ENCODE peak calls at places on chromosomes 7 and 10, in seven cellular contexts. O is foreskin fibroblast; Y is CD4-positive, alpha-beta memory T cell; T is kidney epithelial cell; B is mammary epithelial cell; X is SJSA1; L is choroid plexus epithelial cell. W is an unnamed sample.

GRCh38 chr7:140638311-140638791 is 2.3 kb downstream of the DENND2A start:
- DNase-seq in B (no peak), T (no peak), O (peak; percentile 80), Y (no peak), X (peak; percentile 81), L (peak; percentile 86), W (no peak)

GRCh38 chr10:43134126-43134905 is 3.9 kb upstream of the CSGALNACT2 start:
- DNase-seq in T (no peak), Y (no peak), O (peak; percentile 21), L (no peak), X (no peak), B (peak; percentile 6), W (no peak)

GRCh38 chr7:148944935-148945934 is 61.1 kb upstream of the EZH2 start:
- DNase-seq in Y (no peak), B (no peak), O (peak; percentile 83), X (peak; percentile 41), T (no peak), L (peak; percentile 45), W (no peak)

GRCh38 chr7:158863611-158864506 is 7.5 kb downstream of the DYNC2I1 start:
- DNase-seq in X (peak; percentile 71), Y (peak; percentile 21), B (peak; percentile 70), T (peak; percentile 45), O (peak; percentile 76), L (peak; percentile 57), W (peak; percentile 83)

GRCh38 chr7:21898265-21898930 is 47.3 kb downstream of the CDCA7L start:
- DNase-seq in L (no peak), O (no peak), T (no peak), B (no peak), Y (peak; percentile 16), X (no peak), W (no peak)

GRCh38 chr7:16982640-16983103 is 100.9 kb upstream of the AGR3 start:
- DNase-seq in T (peak; percentile 12), O (peak; percentile 70), B (peak; percentile 30), Y (peak; percentile 42), X (peak; percentile 57), L (peak; percentile 81), W (no peak)

GRCh38 chr10:79239275-79239779 is 107.9 kb upstream of the PPIF start:
- DNase-seq in L (peak; percentile 43), B (peak; percentile 73), Y (no peak), X (peak; percentile 91), T (no peak), O (peak; percentile 64), W (no peak)

GRCh38 chr10:7872041-7872442 is 53.7 kb downstream of the TAF3 start:
- DNase-seq in X (peak; percentile 31), O (peak; percentile 30), Y (peak; percentile 44), L (peak; percentile 34), B (peak; percentile 27), T (no peak), W (no peak)

GRCh38 chr7:159027803-159028455 is 116.7 kb downstream of the VIPR2 start:
- DNase-seq in Y (no peak), X (no peak), B (peak; percentile 34), O (peak; percentile 15), T (no peak), L (no peak), W (no peak)

GRCh38 chr10:11895598-11895997 is 72.4 kb downstream of the PROSER2 start:
- DNase-seq in X (no peak), Y (no peak), O (no peak), B (no peak), L (no peak), T (no peak), W (no peak)

DNA sequence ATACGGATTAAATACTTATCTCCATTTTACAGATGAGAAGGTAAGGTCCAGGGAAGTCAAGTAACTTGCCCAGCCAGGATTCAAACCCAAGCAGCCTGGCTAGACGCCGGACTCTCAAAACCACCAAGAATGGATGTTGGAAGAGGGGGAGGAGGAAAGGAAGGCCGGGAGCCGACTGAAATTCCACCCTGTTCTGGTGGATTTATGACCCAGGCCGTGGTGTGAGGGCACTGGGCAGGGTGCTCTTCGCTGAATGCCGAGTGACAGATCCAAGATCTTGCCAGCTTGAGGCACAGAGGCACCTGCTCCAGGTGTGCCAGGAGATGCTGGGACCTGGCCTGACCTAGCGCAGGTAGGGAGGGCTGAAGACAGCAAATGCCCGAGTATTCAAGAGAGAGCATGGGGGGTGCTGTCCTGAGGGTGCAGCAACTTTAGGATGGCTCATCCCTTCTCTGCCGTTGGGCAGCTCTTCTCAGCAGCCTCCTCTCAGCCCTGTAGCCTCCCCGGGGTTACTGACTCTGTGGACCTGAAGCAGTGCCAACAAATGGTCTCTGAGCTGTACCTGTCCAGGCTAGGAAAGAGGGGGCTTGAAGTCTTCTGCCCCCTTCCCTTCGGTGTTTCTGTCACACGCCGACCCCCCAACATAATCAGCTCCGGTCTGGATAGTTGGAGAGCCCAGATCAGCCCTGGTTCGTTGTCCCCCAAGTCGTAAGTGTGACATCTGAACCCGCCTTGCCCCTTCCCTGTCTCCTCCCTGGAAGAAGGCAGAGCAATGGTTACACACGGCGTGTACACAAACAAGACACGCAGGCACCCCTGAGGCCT is 713 bp downstream of the LOXL4 start:
- DNase-seq in T (no peak), O (peak; percentile 42), X (no peak), B (no peak), Y (no peak), L (peak; percentile 11), W (no peak)
- H3K4me3 ChIP-seq in T (no peak overlapping the region), O (peak overlapping the region; percentile 70), X (no peak overlapping the region), B (no peak overlapping the region), Y (no peak overlapping the region), L (peak overlapping the region; percentile 57), W (no peak overlapping the region)

GRCh38 chr10:3045471-3046209 is 21.7 kb upstream of the PFKP start:
- DNase-seq in X (peak; percentile 97), T (peak; percentile 63), L (peak; percentile 75), O (peak; percentile 87), B (peak; percentile 62), Y (no peak), W (no peak)
- H3K4me3 ChIP-seq in X (no peak overlapping the region), T (no peak overlapping the region), L (peak overlapping the region; percentile 14), O (peak overlapping the region; percentile 5), B (no peak overlapping the region), Y (no peak overlapping the region), W (no peak overlapping the region)

GRCh38 chr7:28754027-28754426 is 204.1 kb downstream of the TRIL start:
- DNase-seq in L (peak; percentile 61), B (peak; percentile 68), X (no peak), Y (no peak), T (no peak), O (peak; percentile 81), W (no peak)
- H3K4me3 ChIP-seq in L (no peak overlapping the region), B (no peak overlapping the region), X (no peak overlapping the region), Y (no peak overlapping the region), T (no peak overlapping the region), O (no peak overlapping the region), W (no peak overlapping the region)

GRCh38 chr7:45085619-45086200 is 3.1 kb downstream of the NACAD start:
- DNase-seq in O (no peak), X (no peak), B (no peak), T (no peak), L (no peak), Y (no peak), W (no peak)

GRCh38 chr7:45088146-45088701 is 545 bp downstream of the NACAD start:
- DNase-seq in X (no peak), L (no peak), Y (no peak), T (no peak), B (no peak), O (no peak), W (no peak)

GRCh38 chr7:45086348-45087065 is 2.3 kb downstream of the NACAD start:
- DNase-seq in B (no peak), X (no peak), Y (no peak), O (no peak), T (no peak), L (no peak), W (no peak)

GRCh38 chr7:45088821-45089313 is at the start of gene NACAD:
- DNase-seq in Y (peak; percentile 26), L (no peak), X (peak; percentile 62), T (no peak), B (no peak), O (peak; percentile 58), W (no peak)

GRCh38 chr7:45087301-45088145 is 1.2 kb downstream of the NACAD start:
- DNase-seq in O (no peak), L (no peak), X (no peak), Y (no peak), T (no peak), B (no peak), W (no peak)
- H3K4me3 ChIP-seq in O (peak overlapping the region; percentile 70), L (no peak overlapping the region), X (no peak overlapping the region), Y (no peak overlapping the region), T (peak overlapping the region; percentile 63), B (no peak overlapping the region), W (no peak overlapping the region)

DNA sequence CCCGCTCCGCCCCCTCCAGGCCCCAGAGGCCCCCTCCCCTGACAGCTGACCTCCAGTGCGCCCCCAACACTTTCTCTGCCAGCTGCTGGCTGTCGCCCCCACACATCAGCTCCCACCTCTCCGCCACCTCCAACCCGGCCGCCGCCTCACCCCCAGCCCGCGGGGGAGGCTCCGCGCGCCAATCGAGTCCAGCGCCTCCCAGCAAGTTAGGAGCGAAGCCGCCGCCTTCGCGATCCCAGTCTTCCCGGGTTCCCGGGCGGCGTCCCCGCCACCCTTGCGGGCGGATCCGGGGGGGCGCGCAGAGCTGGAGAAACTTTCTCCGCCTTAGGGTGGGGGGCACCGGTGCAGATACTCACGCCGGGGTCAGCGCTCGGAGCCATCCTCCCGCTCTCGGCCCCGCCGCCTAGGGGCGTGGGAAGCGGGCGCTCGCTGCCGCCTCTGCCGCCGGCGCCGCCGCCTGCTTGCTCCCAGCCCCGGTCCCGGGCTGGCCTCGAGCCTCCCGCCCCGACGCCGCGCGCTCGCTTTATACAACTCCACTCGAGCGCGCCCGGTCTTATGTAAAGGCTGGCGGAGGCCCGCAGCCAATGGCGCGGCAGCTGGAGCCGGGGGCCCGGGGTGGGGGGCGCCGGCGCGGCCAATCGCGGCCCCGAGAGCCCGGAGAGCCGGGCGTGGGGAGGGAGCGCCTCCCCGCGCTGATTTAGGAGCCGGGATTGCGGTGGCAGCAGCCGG is at the start of gene CRTAC1:
- DNase-seq in L (no peak), O (peak; percentile 49), T (no peak), B (no peak), Y (no peak), X (no peak), W (no peak)
- H3K4me3 ChIP-seq in L (no peak within 1 kb of the TSS), O (no peak within 1 kb of the TSS), T (peak within 1 kb of the TSS; percentile 10), B (peak within 1 kb of the TSS; percentile 31), Y (no peak within 1 kb of the TSS), X (peak within 1 kb of the TSS; percentile 8), W (peak within 1 kb of the TSS; percentile 6)

GRCh38 chr7:2809903-2810628 is 34.0 kb downstream of the GNA12 start:
- DNase-seq in X (no peak), B (peak; percentile 15), L (peak; percentile 67), O (peak; percentile 34), Y (no peak), T (no peak), W (no peak)

GRCh38 chr7:2812119-2812487 is 32.0 kb downstream of the GNA12 start:
- DNase-seq in X (peak; percentile 20), Y (no peak), L (peak; percentile 68), B (no peak), T (no peak), O (peak; percentile 42), W (no peak)

GRCh38 chr7:2812831-2813230 is 31.3 kb downstream of the GNA12 start:
- DNase-seq in B (no peak), L (peak; percentile 69), T (no peak), X (peak; percentile 15), Y (no peak), O (no peak), W (no peak)

GRCh38 chr7:2810682-2811471 is 33.2 kb downstream of the GNA12 start:
- DNase-seq in X (no peak), O (no peak), T (no peak), L (no peak), B (no peak), Y (no peak), W (no peak)

GRCh38 chr7:2811476-2812118 is 32.5 kb downstream of the GNA12 start:
- DNase-seq in B (peak; percentile 41), T (no peak), X (no peak), Y (no peak), L (peak; percentile 75), O (no peak), W (no peak)
- H3K4me3 ChIP-seq in B (no peak overlapping the region), T (no peak overlapping the region), X (no peak overlapping the region), Y (no peak overlapping the region), L (peak overlapping the region; percentile 33), O (no peak overlapping the region), W (no peak overlapping the region)

W was measured in RWPE2.